ENCODE peak calls at places on chromosomes 16 and 17, in seven cellular contexts. X is choroid plexus epithelial cell; C is lower leg skin; S is body of pancreas; Q is foreskin fibroblast; H is CD4-positive, alpha-beta T cell; W is AG10803. N is an unnamed sample.

GRCh38 chr16:85555549-85556455 is 57.3 kb upstream of the GSE1 start:
- DNase-seq in X (peak; percentile 26), C (no peak), S (peak; percentile 78), Q (peak; percentile 70), H (peak; percentile 21), W (peak; percentile 57), N (no peak)

GRCh38 chr17:1509255-1509943 is 7.0 kb downstream of the INPP5K start:
- DNase-seq in X (no peak), C (no peak), S (no peak), Q (peak; percentile 54), H (no peak), W (no peak), N (no peak)

GRCh38 chr17:16935241-16935663 is 36.7 kb downstream of the TNFRSF13B start:
- DNase-seq in X (no peak), C (no peak), S (no peak), Q (no peak), H (no peak), W (no peak), N (no peak)

GRCh38 chr17:67125417-67125816 is 81.1 kb downstream of the CACNG1 start:
- DNase-seq in X (no peak), C (no peak), S (no peak), Q (no peak), H (no peak), W (no peak), N (no peak)

GRCh38 chr17:55416470-55417052 is 5.1 kb downstream of the MMD start:
- DNase-seq in X (peak; percentile 69), C (no peak), S (no peak), Q (peak; percentile 52), H (no peak), W (no peak), N (no peak)

GRCh38 chr17:83026311-83026811 is 53.0 kb upstream of the METRNL start:
- DNase-seq in X (no peak), C (no peak), S (no peak), Q (no peak), H (no peak), W (no peak), N (peak; percentile 16)

GRCh38 chr17:29089601-29090044 is 46.7 kb downstream of the PIPOX start:
- DNase-seq in X (no peak), C (no peak), S (no peak), Q (no peak), H (no peak), W (no peak), N (no peak)

GRCh38 chr17:34360571-34360970 is 2.5 kb downstream of the CCL1 start:
- DNase-seq in X (no peak), C (no peak), S (no peak), Q (no peak), H (no peak), W (no peak), N (no peak)

GRCh38 chr17:77455111-77455877 is 314.5 kb downstream of the SEC14L1 start:
- DNase-seq in X (peak; percentile 92), C (no peak), S (no peak), Q (no peak), H (no peak), W (peak; percentile 47), N (no peak)

GRCh38 chr17:66829386-66829864 is 5.5 kb upstream of the CACNG5 start:
- DNase-seq in X (peak; percentile 84), C (no peak), S (peak; percentile 76), Q (peak; percentile 85), H (no peak), W (peak; percentile 54), N (peak; percentile 58)

GRCh38 chr16:54931041-54931756 is 534 bp downstream of the IRX5 start:
- DNase-seq in X (peak; percentile 37), C (no peak), S (peak; percentile 30), Q (peak; percentile 73), H (no peak), W (no peak), N (peak; percentile 61)

GRCh38 chr17:72158895-72159885 is 38.4 kb downstream of the SOX9 start:
- DNase-seq in X (no peak), C (no peak), S (no peak), Q (peak; percentile 24), H (no peak), W (peak; percentile 11), N (no peak)

GRCh38 chr17:40124279-40125141 is 2.7 kb downstream of the MSL1 start:
- DNase-seq in X (peak; percentile 51), C (no peak), S (no peak), Q (peak; percentile 45), H (no peak), W (peak; percentile 33), N (no peak)

GRCh38 chr16:79632289-79632688 is 31.8 kb upstream of the MAF start:
- DNase-seq in X (peak; percentile 53), C (peak; percentile 68), S (no peak), Q (no peak), H (no peak), W (no peak), N (no peak)

GRCh38 chr17:80295559-80295958 is 34.9 kb downstream of the RNF213 start:
- DNase-seq in X (no peak), C (no peak), S (no peak), Q (no peak), H (no peak), W (no peak), N (no peak)

GRCh38 chr17:80295146-80295545 is 34.5 kb downstream of the RNF213 start:
- DNase-seq in X (no peak), C (no peak), S (no peak), Q (no peak), H (no peak), W (no peak), N (no peak)

GRCh38 chr17:80296221-80296620 is 35.6 kb downstream of the RNF213 start:
- DNase-seq in X (no peak), C (no peak), S (no peak), Q (no peak), H (no peak), W (no peak), N (no peak)

GRCh38 chr17:80294653-80295052 is 34.0 kb downstream of the RNF213 start:
- DNase-seq in X (no peak), C (no peak), S (no peak), Q (no peak), H (no peak), W (no peak), N (no peak)

GRCh38 chr17:80297996-80298560 is 37.4 kb downstream of the RNF213 start:
- DNase-seq in X (no peak), C (no peak), S (peak; percentile 26), Q (no peak), H (no peak), W (no peak), N (no peak)
- TF ChIP-seq CTCF in X (no peak), C (no peak), S (no peak), Q (no peak), H (no peak), W (no peak), N (no peak)

GRCh38 chr16:87422106-87422505 is 30.0 kb downstream of the MAP1LC3B start:
- DNase-seq in X (no peak), C (no peak), S (no peak), Q (no peak), H (no peak), W (no peak), N (no peak)

GRCh38 chr16:87421369-87421912 is 29.3 kb downstream of the MAP1LC3B start:
- DNase-seq in X (no peak), C (no peak), S (no peak), Q (no peak), H (no peak), W (no peak), N (no peak)

GRCh38 chr16:87418644-87419043 is 26.5 kb downstream of the MAP1LC3B start:
- DNase-seq in X (no peak), C (no peak), S (no peak), Q (no peak), H (no peak), W (no peak), N (no peak)

GRCh38 chr16:87419971-87420370 is 27.8 kb downstream of the MAP1LC3B start:
- DNase-seq in X (no peak), C (no peak), S (no peak), Q (no peak), H (no peak), W (no peak), N (no peak)

GRCh38 chr16:87420401-87421368 is 28.5 kb downstream of the MAP1LC3B start:
- DNase-seq in X (no peak), C (no peak), S (no peak), Q (no peak), H (no peak), W (no peak), N (no peak)
- TF ChIP-seq CTCF in X (peak; percentile 38), C (no peak), S (no peak), Q (peak; percentile 7), H (no peak), W (peak; percentile 13), N (no peak)

GRCh38 chr16:58128181-58128631 is 975 bp downstream of the CFAP20 start:
- DNase-seq in X (no peak), C (no peak), S (no peak), Q (no peak), H (no peak), W (peak; percentile 17), N (no peak)

GRCh38 chr16:58127033-58127556 is 2.1 kb downstream of the CFAP20 start:
- DNase-seq in X (peak; percentile 72), C (no peak), S (peak; percentile 39), Q (peak; percentile 65), H (peak; percentile 53), W (peak; percentile 71), N (no peak)

GRCh38 chr16:58127634-58128033 is 1.5 kb downstream of the CFAP20 start:
- DNase-seq in X (no peak), C (no peak), S (no peak), Q (peak; percentile 51), H (no peak), W (peak; percentile 15), N (no peak)

GRCh38 chr16:58128721-58129096 is 472 bp downstream of the CFAP20 start:
- DNase-seq in X (no peak), C (no peak), S (peak; percentile 21), Q (no peak), H (no peak), W (no peak), N (no peak)

DNA sequence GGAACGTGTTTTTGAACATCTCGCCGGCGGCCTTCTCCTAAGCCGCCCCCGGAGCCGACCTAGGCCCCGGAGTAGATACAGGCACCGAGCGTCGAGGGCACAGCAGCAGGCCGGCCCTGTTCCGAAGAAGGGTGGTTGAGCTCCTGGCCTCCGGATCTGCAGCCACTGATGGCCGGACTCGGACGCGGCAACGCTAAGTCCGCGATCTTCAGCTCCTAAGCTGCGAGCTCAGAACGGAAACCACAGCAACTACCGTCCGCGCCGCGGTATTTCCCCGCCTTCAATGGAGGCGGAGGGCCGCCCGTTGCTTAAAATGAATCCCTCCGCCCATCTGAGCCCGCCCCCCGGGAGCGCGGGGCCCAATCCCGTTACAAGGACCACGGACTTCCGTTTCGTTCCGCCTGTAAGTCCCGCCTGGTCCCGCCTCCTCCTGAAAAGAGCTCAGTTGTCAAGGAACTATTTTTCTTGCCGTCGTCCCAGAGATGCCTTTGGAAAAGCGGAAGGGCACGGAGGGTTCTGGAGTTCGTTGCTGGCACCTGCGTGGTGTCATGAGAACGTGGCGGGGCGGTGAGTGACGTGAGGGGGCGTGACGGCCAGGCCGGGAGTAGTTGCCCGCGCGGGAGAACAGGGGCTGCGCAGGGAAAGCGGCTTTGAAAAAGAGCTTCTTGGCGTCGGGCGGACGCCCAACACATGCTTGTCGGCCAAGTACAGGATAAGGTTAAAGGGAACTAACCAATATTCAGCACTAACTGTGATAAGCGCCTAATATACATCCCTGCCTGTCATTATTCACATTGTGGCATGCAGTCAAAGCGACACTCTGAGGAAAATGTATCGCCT is at the start of gene CFAP20:
- DNase-seq in X (peak; percentile 100), C (peak; percentile 99), S (peak; percentile 99), Q (peak; percentile 100), H (peak; percentile 97), W (peak; percentile 100), N (peak; percentile 97)
- TF ChIP-seq CTCF in X (no peak), C (no peak), S (no peak), Q (no peak), H (no peak), W (no peak), N (no peak)

GRCh38 chr16:25219070-25219737 is 2.5 kb downstream of the AQP8 start:
- DNase-seq in X (no peak), C (no peak), S (peak; percentile 91), Q (no peak), H (no peak), W (no peak), N (no peak)
- TF ChIP-seq CTCF in X (no peak), C (no peak), S (no peak), Q (no peak), H (no peak), W (no peak), N (no peak)

N was measured in mesothelial cell of epicardium.